ENCODE peak calls at places on chromosomes 3 and 15, in six cellular contexts. E is pancreas, R is AG04450, B is psoas muscle, O is adipocyte, G is fibroblast of lung. T is an unnamed sample.

GRCh38 chr3:73192036-73192738 is 130.7 kb downstream of the EBLN2 start:
- DNase-seq in E (no peak), R (no peak), B (no peak), O (no peak), G (no peak), T (no peak)

GRCh38 chr3:79018671-79019136 is 749.1 kb downstream of the ROBO1 start:
- DNase-seq in E (no peak), R (no peak), B (peak; percentile 67), O (peak; percentile 87), G (peak; percentile 70), T (peak; percentile 56)

GRCh38 chr3:101836907-101837598 is 12.3 kb upstream of the NFKBIZ start:
- DNase-seq in E (no peak), R (no peak), B (no peak), O (peak; percentile 60), G (peak; percentile 90), T (no peak)

GRCh38 chr3:158419820-158420653 is 151.0 kb upstream of the MLF1 start:
- DNase-seq in E (no peak), R (no peak), B (no peak), O (no peak), G (no peak), T (no peak)

GRCh38 chr3:47421741-47422649 is 41.2 kb downstream of the PTPN23 start:
- DNase-seq in E (peak; percentile 76), R (no peak), B (peak; percentile 58), O (peak; percentile 13), G (peak; percentile 22), T (peak; percentile 68)

GRCh38 chr3:119239421-119239820 is 1.3 kb downstream of the B4GALT4 start:
- DNase-seq in E (no peak), R (no peak), B (no peak), O (no peak), G (no peak), T (no peak)

GRCh38 chr3:47852604-47853397 is 49.9 kb downstream of the DHX30 start:
- DNase-seq in E (no peak), R (no peak), B (no peak), O (no peak), G (no peak), T (no peak)

GRCh38 chr3:168117853-168118313 is 22.2 kb upstream of the GOLIM4 start:
- DNase-seq in E (no peak), R (no peak), B (no peak), O (no peak), G (no peak), T (no peak)

GRCh38 chr15:77596821-77597803 is 35.6 kb downstream of the LINGO1 start:
- DNase-seq in E (no peak), R (no peak), B (no peak), O (no peak), G (no peak), T (no peak)

GRCh38 chr3:20043398-20043797 is 3.2 kb downstream of the KAT2B start:
- DNase-seq in E (peak; percentile 82), R (no peak), B (peak; percentile 78), O (peak; percentile 51), G (peak; percentile 61), T (peak; percentile 89)

GRCh38 chr15:93074596-93074995 is 14.4 kb downstream of the RGMA start:
- DNase-seq in E (no peak), R (no peak), B (no peak), O (no peak), G (no peak), T (no peak)
- H3K27me3 ChIP-seq in E (no peaks in the 10 kb centered on the region), R (peaks cover 36% of the 10 kb centered on the region), B (no peaks in the 10 kb centered on the region), O (peaks cover 6% of the 10 kb centered on the region), G (peaks cover 16% of the 10 kb centered on the region), T (peaks cover 41% of the 10 kb centered on the region)

GRCh38 chr15:92949604-92950249 is 49.6 kb downstream of the CHD2 start:
- DNase-seq in E (no peak), R (no peak), B (no peak), O (no peak), G (peak; percentile 11), T (no peak)
- H3K9me3 ChIP-seq in E (no peaks in the 10 kb centered on the region), R (peaks cover 14% of the 10 kb centered on the region), B (peaks cover 17% of the 10 kb centered on the region), O (peaks cover 32% of the 10 kb centered on the region), G (peaks cover 3% of the 10 kb centered on the region), T (peaks cover 33% of the 10 kb centered on the region)

GRCh38 chr15:67832031-67832551 is 6.8 kb downstream of the SKOR1 start:
- DNase-seq in E (no peak), R (no peak), B (no peak), O (peak; percentile 33), G (peak; percentile 41), T (no peak)
- H3K27me3 ChIP-seq in E (peaks cover 46% of the 10 kb centered on the region), R (peaks cover 86% of the 10 kb centered on the region), B (peaks cover 83% of the 10 kb centered on the region), O (peaks cover 81% of the 10 kb centered on the region), G (peaks cover 83% of the 10 kb centered on the region), T (peaks cover 91% of the 10 kb centered on the region)

DNA sequence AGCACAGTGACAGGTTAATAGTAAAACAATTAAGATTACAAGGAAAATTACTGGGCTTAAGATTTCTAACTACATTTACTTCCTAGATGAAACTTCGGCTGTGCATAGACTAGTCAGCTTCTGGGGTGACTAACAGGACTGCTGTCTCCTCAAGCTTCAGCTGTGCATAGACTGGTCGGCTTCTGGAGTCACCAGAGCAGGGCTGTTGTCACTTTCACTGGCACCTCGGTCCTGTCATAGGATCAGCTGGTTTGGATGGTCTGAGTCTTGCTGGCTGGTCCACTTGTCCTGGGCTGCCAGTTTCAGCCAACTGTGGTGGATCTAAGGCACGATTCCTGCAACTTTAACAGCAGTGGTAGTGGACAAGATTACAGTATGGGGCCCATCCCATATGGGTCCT is 23.8 kb upstream of the ACAD9 start:
- DNase-seq in E (no peak), R (no peak), B (no peak), O (no peak), G (no peak), T (no peak)
- H3K9me3 ChIP-seq in E (no peaks in the 10 kb centered on the region), R (peaks cover 40% of the 10 kb centered on the region), B (peaks cover 12% of the 10 kb centered on the region), O (peaks cover 40% of the 10 kb centered on the region), G (no peaks in the 10 kb centered on the region), T (peaks cover 53% of the 10 kb centered on the region)

DNA sequence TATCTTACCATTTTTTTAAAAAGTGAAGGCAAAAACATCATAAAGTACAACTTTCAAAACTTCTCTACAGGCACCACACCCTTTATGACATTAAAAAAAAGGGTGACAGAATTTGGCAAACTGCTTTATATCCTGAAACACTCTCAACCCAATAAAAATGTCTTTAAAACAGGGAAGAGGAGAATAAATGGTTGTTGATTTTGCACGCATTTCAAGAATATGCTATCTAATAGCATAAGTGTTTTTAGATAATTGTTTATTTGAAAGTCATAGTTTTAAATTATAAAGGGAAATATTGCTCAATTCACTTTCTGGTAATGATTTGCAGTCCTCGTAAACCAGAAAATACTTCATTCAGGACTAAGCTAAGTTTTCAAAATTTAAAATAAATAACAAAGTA is 1.7 kb upstream of the PCOLCE2 start:
- DNase-seq in E (no peak), R (no peak), B (no peak), O (peak; percentile 22), G (no peak), T (no peak)
- H3K27me3 ChIP-seq in E (no peaks in the 10 kb centered on the region), R (peaks cover 21% of the 10 kb centered on the region), B (peaks cover 32% of the 10 kb centered on the region), O (no peaks in the 10 kb centered on the region), G (no peaks in the 10 kb centered on the region), T (peaks cover 22% of the 10 kb centered on the region)

GRCh38 chr15:90609254-90610185 is 79.8 kb downstream of the CRTC3 start:
- DNase-seq in E (no peak), R (peak; percentile 16), B (no peak), O (peak; percentile 24), G (peak; percentile 67), T (no peak)
- H3K9me3 ChIP-seq in E (no peaks in the 10 kb centered on the region), R (no peaks in the 10 kb centered on the region), B (no peaks in the 10 kb centered on the region), O (no peaks in the 10 kb centered on the region), G (no peaks in the 10 kb centered on the region), T (no peaks in the 10 kb centered on the region)

T was measured in left ventricle myocardium inferior.